ENCODE peak calls at places on chromosomes 1 and 21, in nine cellular contexts. One of them, this sample, is unnamed.

GRCh38 chr1:93607814-93608187 is 73.8 kb downstream of the BCAR3 start:
- DNase-seq in uterus: no peak
- DNase-seq in IMR-90: peak
- DNase-seq in breast epithelium: no peak
- DNase-seq in K562: no peak
- DNase-seq in testis: no peak
- DNase-seq in tibial nerve: no peak
- DNase-seq in Peyer's patch: no peak
- DNase-seq in H1: no peak
- DNase-seq in this sample: no peak

GRCh38 chr21:46542588-46543092 is 62.2 kb downstream of the S100B start:
- DNase-seq in H1: no peak
- DNase-seq in Peyer's patch: no peak
- DNase-seq in K562: no peak
- DNase-seq in breast epithelium: no peak
- DNase-seq in IMR-90: no peak
- DNase-seq in tibial nerve: no peak
- DNase-seq in testis: no peak
- DNase-seq in uterus: no peak
- DNase-seq in this sample: no peak

GRCh38 chr1:125087691-125088090 is 3902.9 kb downstream of the SRGAP2C start:
- DNase-seq in K562: no peak
- DNase-seq in IMR-90: no peak
- DNase-seq in testis: no peak
- DNase-seq in tibial nerve: no peak
- DNase-seq in Peyer's patch: no peak
- DNase-seq in breast epithelium: peak
- DNase-seq in uterus: no peak
- DNase-seq in H1: no peak
- DNase-seq in this sample: peak

GRCh38 chr1:224689354-224689753 is 73.2 kb downstream of the CNIH3 start:
- DNase-seq in K562: peak
- DNase-seq in testis: no peak
- DNase-seq in uterus: no peak
- DNase-seq in Peyer's patch: no peak
- DNase-seq in H1: no peak
- DNase-seq in tibial nerve: no peak
- DNase-seq in breast epithelium: no peak
- DNase-seq in IMR-90: no peak
- DNase-seq in this sample: no peak

GRCh38 chr1:47996406-47997226 is 569 bp downstream of the TRABD2B start:
- DNase-seq in testis: peak
- DNase-seq in K562: no peak
- DNase-seq in uterus: no peak
- DNase-seq in Peyer's patch: no peak
- DNase-seq in H1: no peak
- DNase-seq in IMR-90: no peak
- DNase-seq in tibial nerve: peak
- DNase-seq in breast epithelium: no peak
- DNase-seq in this sample: no peak

GRCh38 chr1:243623831-243624230 is 226.2 kb downstream of the AKT3 start:
- DNase-seq in uterus: no peak
- DNase-seq in tibial nerve: no peak
- DNase-seq in H1: no peak
- DNase-seq in breast epithelium: no peak
- DNase-seq in K562: no peak
- DNase-seq in Peyer's patch: no peak
- DNase-seq in IMR-90: peak
- DNase-seq in testis: no peak
- DNase-seq in this sample: no peak

GRCh38 chr1:30755746-30756145 is 1.8 kb downstream of the LAPTM5 start:
- DNase-seq in H1: no peak
- DNase-seq in tibial nerve: no peak
- DNase-seq in IMR-90: no peak
- DNase-seq in K562: no peak
- DNase-seq in breast epithelium: no peak
- DNase-seq in Peyer's patch: no peak
- DNase-seq in testis: no peak
- DNase-seq in uterus: no peak
- DNase-seq in this sample: no peak

GRCh38 chr1:170864784-170865538 is 70.4 kb upstream of the MROH9 start:
- DNase-seq in uterus: no peak
- DNase-seq in K562: no peak
- DNase-seq in breast epithelium: no peak
- DNase-seq in Peyer's patch: no peak
- DNase-seq in IMR-90: no peak
- DNase-seq in tibial nerve: no peak
- DNase-seq in testis: no peak
- DNase-seq in H1: no peak
- DNase-seq in this sample: no peak

GRCh38 chr1:170521818-170522217 is 10.1 kb upstream of the GORAB start:
- DNase-seq in breast epithelium: no peak
- DNase-seq in K562: no peak
- DNase-seq in IMR-90: peak
- DNase-seq in testis: no peak
- DNase-seq in Peyer's patch: no peak
- DNase-seq in tibial nerve: no peak
- DNase-seq in uterus: no peak
- DNase-seq in H1: no peak
- DNase-seq in this sample: no peak

DNA sequence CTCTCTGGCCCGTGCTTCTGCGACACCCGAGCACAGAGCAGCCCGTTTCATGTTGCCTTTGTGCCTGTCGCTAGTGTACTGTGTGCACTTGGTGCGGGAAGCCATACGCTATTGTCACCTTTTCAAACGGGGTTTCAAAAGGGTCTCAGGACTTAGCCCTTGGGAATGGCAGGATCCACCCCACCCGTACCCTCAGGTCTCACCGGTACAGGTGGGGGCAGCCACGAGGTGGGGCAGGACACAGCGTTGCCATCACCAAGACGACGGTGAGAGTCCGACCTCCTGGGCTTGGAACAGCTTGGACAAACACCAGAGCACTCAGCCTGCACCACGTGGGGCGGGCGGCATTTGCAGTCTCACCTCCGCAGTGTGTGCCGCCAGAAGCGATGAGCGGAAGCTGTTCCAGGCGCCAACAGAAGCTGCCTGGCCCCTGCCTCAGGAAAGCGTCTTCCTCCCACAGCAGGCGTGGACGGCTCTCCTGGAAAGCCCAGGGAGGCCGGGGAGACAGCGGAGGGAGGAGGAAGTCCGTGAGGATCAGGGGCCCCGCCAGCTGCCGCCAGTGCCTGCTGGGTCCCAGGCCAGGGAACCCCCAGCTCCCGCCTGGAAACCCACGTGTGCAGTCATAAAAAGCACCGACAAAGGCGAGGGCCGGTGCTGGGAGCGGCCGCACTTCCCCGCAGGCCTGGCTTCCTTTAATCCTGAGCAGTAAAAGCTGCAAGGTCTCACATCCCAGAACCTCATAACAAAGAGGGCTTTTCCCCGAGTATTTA is 131.3 kb upstream of the ARHGEF16 start:
- DNase-seq in K562: no peak
- DNase-seq in Peyer's patch: peak
- DNase-seq in uterus: no peak
- DNase-seq in H1: no peak
- DNase-seq in breast epithelium: no peak
- DNase-seq in IMR-90: no peak
- DNase-seq in tibial nerve: no peak
- DNase-seq in testis: no peak
- DNase-seq in this sample: peak
- H3K27ac ChIP-seq in K562: no peak
- H3K27ac ChIP-seq in Peyer's patch: peak
- H3K27ac ChIP-seq in uterus: no peak
- H3K27ac ChIP-seq in H1: no peak
- H3K27ac ChIP-seq in breast epithelium: no peak
- H3K27ac ChIP-seq in IMR-90: no peak
- H3K27ac ChIP-seq in tibial nerve: peak
- H3K27ac ChIP-seq in testis: no peak
- H3K27ac ChIP-seq in this sample: peak

GRCh38 chr1:211258310-211258755 is 833 bp upstream of the RCOR3 start:
- DNase-seq in tibial nerve: peak
- DNase-seq in IMR-90: peak
- DNase-seq in H1: no peak
- DNase-seq in breast epithelium: peak
- DNase-seq in uterus: peak
- DNase-seq in K562: peak
- DNase-seq in Peyer's patch: peak
- DNase-seq in testis: peak
- DNase-seq in this sample: peak
- TF ChIP-seq POLR2A in tibial nerve: no peak
- TF ChIP-seq POLR2A in IMR-90: no peak
- TF ChIP-seq POLR2A in H1: peak
- TF ChIP-seq POLR2A in breast epithelium: no peak
- TF ChIP-seq POLR2A in uterus: no peak
- TF ChIP-seq POLR2A in K562: peak
- TF ChIP-seq POLR2A in Peyer's patch: no peak
- TF ChIP-seq POLR2A in testis: no peak
- TF ChIP-seq POLR2A in this sample: no peak

GRCh38 chr1:155929057-155929456 is 5.2 kb downstream of the KHDC4 start:
- DNase-seq in breast epithelium: no peak
- DNase-seq in Peyer's patch: no peak
- DNase-seq in uterus: no peak
- DNase-seq in IMR-90: no peak
- DNase-seq in tibial nerve: no peak
- DNase-seq in H1: no peak
- DNase-seq in K562: no peak
- DNase-seq in testis: no peak
- DNase-seq in this sample: no peak
- H3K27ac ChIP-seq in breast epithelium: no peak
- H3K27ac ChIP-seq in Peyer's patch: peak
- H3K27ac ChIP-seq in uterus: no peak
- H3K27ac ChIP-seq in IMR-90: no peak
- H3K27ac ChIP-seq in tibial nerve: no peak
- H3K27ac ChIP-seq in H1: no peak
- H3K27ac ChIP-seq in K562: no peak
- H3K27ac ChIP-seq in testis: no peak
- H3K27ac ChIP-seq in this sample: no peak

GRCh38 chr1:218284917-218285635 is at the start of gene RRP15:
- DNase-seq in Peyer's patch: peak
- DNase-seq in breast epithelium: peak
- DNase-seq in K562: peak
- DNase-seq in tibial nerve: peak
- DNase-seq in uterus: peak
- DNase-seq in H1: peak
- DNase-seq in testis: peak
- DNase-seq in IMR-90: peak
- DNase-seq in this sample: peak
- TF ChIP-seq POLR2A in Peyer's patch: peak
- TF ChIP-seq POLR2A in breast epithelium: peak
- TF ChIP-seq POLR2A in K562: peak
- TF ChIP-seq POLR2A in tibial nerve: peak
- TF ChIP-seq POLR2A in uterus: peak
- TF ChIP-seq POLR2A in H1: peak
- TF ChIP-seq POLR2A in testis: no peak
- TF ChIP-seq POLR2A in IMR-90: no peak
- TF ChIP-seq POLR2A in this sample: peak

GRCh38 chr1:202786804-202787203 is 21.4 kb downstream of the KDM5B start:
- DNase-seq in H1: no peak
- DNase-seq in IMR-90: peak
- DNase-seq in K562: no peak
- DNase-seq in testis: no peak
- DNase-seq in Peyer's patch: no peak
- DNase-seq in breast epithelium: no peak
- DNase-seq in uterus: no peak
- DNase-seq in tibial nerve: no peak
- DNase-seq in this sample: no peak
- H3K27ac ChIP-seq in H1: no peak
- H3K27ac ChIP-seq in IMR-90: no peak
- H3K27ac ChIP-seq in K562: no peak
- H3K27ac ChIP-seq in testis: no peak
- H3K27ac ChIP-seq in Peyer's patch: no peak
- H3K27ac ChIP-seq in breast epithelium: no peak
- H3K27ac ChIP-seq in uterus: no peak
- H3K27ac ChIP-seq in tibial nerve: no peak
- H3K27ac ChIP-seq in this sample: no peak

GRCh38 chr1:16440150-16440479 is 409 bp upstream of the NECAP2 start:
- DNase-seq in H1: no peak
- DNase-seq in K562: no peak
- DNase-seq in uterus: no peak
- DNase-seq in testis: no peak
- DNase-seq in Peyer's patch: no peak
- DNase-seq in tibial nerve: no peak
- DNase-seq in breast epithelium: no peak
- DNase-seq in IMR-90: no peak
- DNase-seq in this sample: no peak

GRCh38 chr1:16442273-16442672 is 1.7 kb downstream of the NECAP2 start:
- DNase-seq in uterus: no peak
- DNase-seq in K562: no peak
- DNase-seq in H1: no peak
- DNase-seq in breast epithelium: no peak
- DNase-seq in testis: no peak
- DNase-seq in tibial nerve: no peak
- DNase-seq in Peyer's patch: no peak
- DNase-seq in IMR-90: no peak
- DNase-seq in this sample: no peak

GRCh38 chr1:16438516-16438915 is 1.3 kb upstream of the SPATA21 start:
- DNase-seq in tibial nerve: no peak
- DNase-seq in Peyer's patch: no peak
- DNase-seq in K562: no peak
- DNase-seq in H1: no peak
- DNase-seq in IMR-90: no peak
- DNase-seq in uterus: no peak
- DNase-seq in breast epithelium: no peak
- DNase-seq in testis: no peak
- DNase-seq in this sample: no peak

GRCh38 chr1:16441312-16441641 is 753 bp downstream of the NECAP2 start:
- DNase-seq in K562: peak
- DNase-seq in breast epithelium: no peak
- DNase-seq in IMR-90: no peak
- DNase-seq in Peyer's patch: no peak
- DNase-seq in testis: no peak
- DNase-seq in tibial nerve: no peak
- DNase-seq in uterus: no peak
- DNase-seq in H1: no peak
- DNase-seq in this sample: no peak

GRCh38 chr1:16440480-16441311 is at the start of gene NECAP2:
- DNase-seq in K562: peak
- DNase-seq in IMR-90: peak
- DNase-seq in uterus: peak
- DNase-seq in H1: peak
- DNase-seq in breast epithelium: peak
- DNase-seq in testis: peak
- DNase-seq in tibial nerve: peak
- DNase-seq in Peyer's patch: peak
- DNase-seq in this sample: peak
- TF ChIP-seq POLR2A in K562: peak
- TF ChIP-seq POLR2A in IMR-90: peak
- TF ChIP-seq POLR2A in uterus: peak
- TF ChIP-seq POLR2A in H1: peak
- TF ChIP-seq POLR2A in breast epithelium: no peak
- TF ChIP-seq POLR2A in testis: no peak
- TF ChIP-seq POLR2A in tibial nerve: no peak
- TF ChIP-seq POLR2A in Peyer's patch: no peak
- TF ChIP-seq POLR2A in this sample: no peak

This sample was measured in heart left ventricle.